ENCODE peak calls at places on chromosomes 11 and 22, in eight cellular contexts. Z is lower lobe of right lung; U is B cell; M is GM20000; C is T-helper 9 cell; J is posterior cingulate gyrus; I is mucosa of descending colon; P is stimulated activated CD4-positive, alpha-beta T cell treated with anti-CD3 and anti-CD28 coated beads, Interleukin-12 subunit alpha, Interleukin-12 subunit beta, amount 100 ng/mL, for 48 hours. L is an unnamed sample.

GRCh38 chr11:119730789-119731386 is 1.9 kb upstream of the NECTIN1 start:
- DNase-seq in M (no peak), P (no peak), C (no peak), J (no peak), Z (no peak), I (no peak), U (no peak), L (no peak)

GRCh38 chr11:132496341-132496740 is 1036.0 kb downstream of the OPCML start:
- DNase-seq in C (no peak), U (no peak), M (no peak), I (no peak), J (no peak), P (no peak), Z (no peak), L (no peak)

GRCh38 chr11:11279956-11280689 is 72.9 kb downstream of the CSNK2A3 start:
- DNase-seq in Z (no peak), M (no peak), P (no peak), U (no peak), C (no peak), J (no peak), I (peak), L (no peak)

GRCh38 chr11:73384871-73385692 is 8.9 kb downstream of the RELT start:
- DNase-seq in C (no peak), U (peak), Z (peak), P (no peak), I (peak), J (no peak), M (peak), L (peak)

GRCh38 chr11:118078972-118079411 is 2.1 kb downstream of the TMPRSS4 start:
- DNase-seq in Z (no peak), C (no peak), U (no peak), M (no peak), J (no peak), P (no peak), I (peak), L (no peak)

GRCh38 chr11:86524603-86525352 is 147.6 kb downstream of the ME3 start:
- DNase-seq in M (no peak), I (no peak), J (no peak), C (no peak), P (no peak), Z (no peak), U (no peak), L (no peak)

GRCh38 chr11:121414141-121414918 is 37.8 kb upstream of the SORL1 start:
- DNase-seq in U (no peak), C (no peak), J (no peak), P (no peak), M (no peak), Z (no peak), I (no peak), L (no peak)

GRCh38 chr11:65262775-65263174 is 1.0 kb downstream of the POLA2 start:
- DNase-seq in Z (no peak), M (no peak), C (no peak), I (no peak), J (no peak), P (no peak), U (peak), L (no peak)

GRCh38 chr22:48263791-48264351 is 1501.4 kb downstream of the TBC1D22A start:
- DNase-seq in J (no peak), I (no peak), M (no peak), P (no peak), Z (no peak), C (no peak), U (no peak), L (no peak)

GRCh38 chr11:126104420-126104819 is 41.8 kb upstream of the CDON start:
- DNase-seq in J (no peak), P (no peak), U (no peak), M (no peak), I (no peak), C (no peak), Z (no peak), L (no peak)

GRCh38 chr11:118227865-118228785 is 3.3 kb upstream of the JAML start:
- DNase-seq in P (no peak), M (peak), Z (no peak), J (no peak), I (no peak), U (peak), C (no peak), L (no peak)

GRCh38 chr11:92492372-92492771 is 267.8 kb downstream of the FAT3 start:
- DNase-seq in J (no peak), P (no peak), M (no peak), Z (no peak), U (no peak), I (no peak), C (no peak), L (no peak)

GRCh38 chr11:46658259-46658658 is 40.9 kb downstream of the ATG13 start:
- DNase-seq in C (no peak), M (no peak), P (no peak), I (no peak), U (no peak), Z (no peak), J (no peak), L (no peak)

GRCh38 chr11:122202951-122203456 is 87.0 kb upstream of the BLID start:
- DNase-seq in Z (peak), C (no peak), P (peak), U (no peak), M (peak), J (peak), I (peak), L (peak)

GRCh38 chr11:117302228-117302627 is 11.1 kb downstream of the BACE1-AS start:
- DNase-seq in C (no peak), M (no peak), U (no peak), I (no peak), J (no peak), Z (no peak), P (no peak), L (no peak)

GRCh38 chr11:11965656-11966353 is 42.6 kb downstream of the DKK3 start:
- DNase-seq in J (no peak), M (no peak), P (no peak), Z (no peak), U (no peak), C (no peak), I (no peak), L (no peak)

GRCh38 chr11:9875402-9875801 is 211.5 kb downstream of the SWAP70 start:
- DNase-seq in U (no peak), Z (no peak), P (no peak), M (no peak), C (no peak), I (no peak), J (no peak), L (no peak)

GRCh38 chr11:19789245-19789644 is 76.6 kb downstream of the NAV2 start:
- DNase-seq in I (no peak), Z (no peak), M (no peak), P (no peak), J (no peak), U (no peak), C (no peak), L (no peak)

GRCh38 chr11:118522571-118523072 is 4.7 kb upstream of the TTC36 start:
- DNase-seq in C (no peak), I (no peak), J (no peak), Z (no peak), M (no peak), P (no peak), U (no peak), L (no peak)

GRCh38 chr11:13052130-13052541 is 43.0 kb downstream of the RASSF10 start:
- DNase-seq in C (no peak), M (no peak), I (peak), Z (no peak), P (no peak), U (no peak), J (no peak), L (no peak)

GRCh38 chr11:63019506-63019905 is 3.9 kb upstream of the SLC22A8 start:
- DNase-seq in Z (no peak), U (no peak), M (no peak), J (no peak), C (no peak), P (no peak), I (no peak), L (no peak)

GRCh38 chr11:96311120-96311568 is 31.9 kb downstream of the MAML2 start:
- DNase-seq in P (no peak), I (no peak), J (no peak), U (no peak), Z (no peak), C (no peak), M (no peak), L (no peak)

GRCh38 chr11:93537767-93538261 is 5.4 kb downstream of the SMCO4 start:
- DNase-seq in J (peak), I (no peak), U (no peak), M (no peak), Z (peak), C (no peak), P (no peak), L (peak)

GRCh38 chr22:46180370-46181137 is 30.2 kb downstream of the PPARA start:
- DNase-seq in C (no peak), Z (no peak), M (no peak), P (no peak), I (no peak), U (no peak), J (no peak), L (no peak)

GRCh38 chr22:35589736-35590079 is 27.4 kb downstream of the MB start:
- DNase-seq in C (no peak), M (no peak), J (no peak), U (no peak), Z (no peak), P (no peak), I (no peak), L (no peak)

GRCh38 chr11:58905716-58906547 is 33.4 kb upstream of the GLYATL1 start:
- DNase-seq in U (no peak), I (peak), J (peak), Z (no peak), C (no peak), P (no peak), M (no peak), L (no peak)

GRCh38 chr11:123063396-123064267 is 1.7 kb upstream of the HSPA8 start:
- DNase-seq in C (no peak), U (no peak), Z (no peak), J (no peak), M (no peak), I (peak), P (no peak), L (no peak)

GRCh38 chr11:12216100-12216499 is 105.7 kb downstream of the MICAL2 start:
- DNase-seq in M (no peak), I (no peak), C (no peak), Z (no peak), U (no peak), P (no peak), J (no peak), L (no peak)

GRCh38 chr11:115764172-115764571 is 260.0 kb upstream of the CADM1 start:
- DNase-seq in P (no peak), C (no peak), J (no peak), M (no peak), U (no peak), Z (no peak), I (no peak), L (no peak)

GRCh38 chr11:127627629-127628462 is 627.3 kb upstream of the KIRREL3 start:
- DNase-seq in C (no peak), P (no peak), M (no peak), Z (no peak), I (peak), U (no peak), J (no peak), L (no peak)

GRCh38 chr11:35932641-35933571 is 11.0 kb upstream of the LDLRAD3 start:
- DNase-seq in U (no peak), Z (no peak), M (no peak), J (no peak), I (no peak), P (no peak), C (no peak), L (no peak)

GRCh38 chr22:41768420-41768819 is 32.1 kb upstream of the CCDC134 start:
- DNase-seq in J (no peak), U (no peak), Z (no peak), P (no peak), M (no peak), I (no peak), C (no peak), L (no peak)

GRCh38 chr11:71302911-71303310 is 50.5 kb upstream of the SHANK2 start:
- DNase-seq in J (no peak), I (no peak), Z (no peak), P (no peak), M (no peak), C (no peak), U (no peak), L (peak)

GRCh38 chr22:39612811-39613548 is 42.4 kb downstream of the CACNA1I start:
- DNase-seq in J (no peak), C (no peak), Z (no peak), U (no peak), I (no peak), M (no peak), P (no peak), L (no peak)

L was measured in upper lobe of right lung.